ENCODE peak calls at places on chromosomes 5 and 9, in five cellular contexts. One of them, this sample, is unnamed.

GRCh38 chr5:170300361-170301013 is 2.9 kb upstream of the LCP2 start:
- DNase-seq in cardiac muscle cell: no peak
- DNase-seq in retinal pigment epithelial cell: no peak
- DNase-seq in IMR-90: no peak
- DNase-seq in choroid plexus epithelial cell: no peak
- DNase-seq in this sample: no peak

GRCh38 chr5:77145666-77146065 is 58.6 kb upstream of the ZBED3 start:
- DNase-seq in cardiac muscle cell: peak; percentile 61
- DNase-seq in retinal pigment epithelial cell: no peak
- DNase-seq in IMR-90: peak; percentile 67
- DNase-seq in choroid plexus epithelial cell: peak; percentile 67
- DNase-seq in this sample: peak; percentile 33

GRCh38 chr5:58276431-58276830 is 183.5 kb downstream of the PLK2 start:
- DNase-seq in cardiac muscle cell: no peak
- DNase-seq in retinal pigment epithelial cell: no peak
- DNase-seq in IMR-90: no peak
- DNase-seq in choroid plexus epithelial cell: no peak
- DNase-seq in this sample: no peak

GRCh38 chr9:137064027-137064879 is 6.1 kb downstream of the SAPCD2 start:
- DNase-seq in cardiac muscle cell: peak; percentile 58
- DNase-seq in retinal pigment epithelial cell: no peak
- DNase-seq in IMR-90: no peak
- DNase-seq in choroid plexus epithelial cell: peak; percentile 43
- DNase-seq in this sample: no peak

GRCh38 chr5:39361306-39361705 is 3.0 kb downstream of the C9 start:
- DNase-seq in cardiac muscle cell: no peak
- DNase-seq in retinal pigment epithelial cell: no peak
- DNase-seq in IMR-90: no peak
- DNase-seq in choroid plexus epithelial cell: no peak
- DNase-seq in this sample: no peak

GRCh38 chr5:14458414-14458813 is 123.2 kb upstream of the OTULINL start:
- DNase-seq in cardiac muscle cell: no peak
- DNase-seq in retinal pigment epithelial cell: no peak
- DNase-seq in IMR-90: no peak
- DNase-seq in choroid plexus epithelial cell: no peak
- DNase-seq in this sample: no peak

GRCh38 chr5:168916266-168916665 is 337.1 kb upstream of the PANK3 start:
- DNase-seq in cardiac muscle cell: peak; percentile 17
- DNase-seq in retinal pigment epithelial cell: no peak
- DNase-seq in IMR-90: no peak
- DNase-seq in choroid plexus epithelial cell: no peak
- DNase-seq in this sample: no peak

GRCh38 chr9:116870566-116870965 is 183.5 kb downstream of the TRIM32 start:
- DNase-seq in cardiac muscle cell: no peak
- DNase-seq in retinal pigment epithelial cell: no peak
- DNase-seq in IMR-90: no peak
- DNase-seq in choroid plexus epithelial cell: no peak
- DNase-seq in this sample: peak; percentile 20

GRCh38 chr5:43386960-43387362 is 25.2 kb downstream of the CCL28 start:
- DNase-seq in cardiac muscle cell: no peak
- DNase-seq in retinal pigment epithelial cell: no peak
- DNase-seq in IMR-90: peak; percentile 16
- DNase-seq in choroid plexus epithelial cell: peak; percentile 8
- DNase-seq in this sample: no peak

GRCh38 chr9:18294229-18294628 is 179.7 kb upstream of the ADAMTSL1 start:
- DNase-seq in cardiac muscle cell: no peak
- DNase-seq in retinal pigment epithelial cell: no peak
- DNase-seq in IMR-90: no peak
- DNase-seq in choroid plexus epithelial cell: no peak
- DNase-seq in this sample: no peak

GRCh38 chr9:83296123-83296522 is 233.2 kb upstream of the RASEF start:
- DNase-seq in cardiac muscle cell: no peak
- DNase-seq in retinal pigment epithelial cell: no peak
- DNase-seq in IMR-90: no peak
- DNase-seq in choroid plexus epithelial cell: no peak
- DNase-seq in this sample: no peak

GRCh38 chr5:90981177-90981576 is 401.9 kb downstream of the ARRDC3 start:
- DNase-seq in cardiac muscle cell: no peak
- DNase-seq in retinal pigment epithelial cell: no peak
- DNase-seq in IMR-90: no peak
- DNase-seq in choroid plexus epithelial cell: no peak
- DNase-seq in this sample: no peak

GRCh38 chr5:565782-566445 is 41.7 kb upstream of the SLC9A3 start:
- DNase-seq in cardiac muscle cell: peak; percentile 8
- DNase-seq in retinal pigment epithelial cell: no peak
- DNase-seq in IMR-90: peak; percentile 41
- DNase-seq in choroid plexus epithelial cell: peak; percentile 49
- DNase-seq in this sample: no peak

GRCh38 chr5:10793785-10794184 is 32.8 kb upstream of the DAP start:
- DNase-seq in cardiac muscle cell: no peak
- DNase-seq in retinal pigment epithelial cell: no peak
- DNase-seq in IMR-90: no peak
- DNase-seq in choroid plexus epithelial cell: peak; percentile 45
- DNase-seq in this sample: no peak

GRCh38 chr9:12875216-12875615 is 100.4 kb downstream of the LURAP1L start:
- DNase-seq in cardiac muscle cell: peak; percentile 15
- DNase-seq in retinal pigment epithelial cell: no peak
- DNase-seq in IMR-90: peak; percentile 55
- DNase-seq in choroid plexus epithelial cell: no peak
- DNase-seq in this sample: no peak

GRCh38 chr5:178527458-178528307 is 62.5 kb downstream of the COL23A1 start:
- DNase-seq in cardiac muscle cell: no peak
- DNase-seq in retinal pigment epithelial cell: no peak
- DNase-seq in IMR-90: no peak
- DNase-seq in choroid plexus epithelial cell: no peak
- DNase-seq in this sample: no peak

GRCh38 chr5:116553366-116553765 is 21.3 kb downstream of the SEMA6A start:
- DNase-seq in cardiac muscle cell: no peak
- DNase-seq in retinal pigment epithelial cell: no peak
- DNase-seq in IMR-90: no peak
- DNase-seq in choroid plexus epithelial cell: no peak
- DNase-seq in this sample: no peak

GRCh38 chr9:33159760-33160127 is 7.4 kb downstream of the B4GALT1 start:
- DNase-seq in cardiac muscle cell: peak; percentile 87
- DNase-seq in retinal pigment epithelial cell: no peak
- DNase-seq in IMR-90: peak; percentile 92
- DNase-seq in choroid plexus epithelial cell: peak; percentile 86
- DNase-seq in this sample: no peak

GRCh38 chr5:142955628-142956027 is 185.5 kb downstream of the ARHGAP26 start:
- DNase-seq in cardiac muscle cell: peak; percentile 42
- DNase-seq in retinal pigment epithelial cell: no peak
- DNase-seq in IMR-90: no peak
- DNase-seq in choroid plexus epithelial cell: no peak
- DNase-seq in this sample: no peak

GRCh38 chr5:180915924-180916323 is 17.0 kb downstream of the BTNL8 start:
- DNase-seq in cardiac muscle cell: no peak
- DNase-seq in retinal pigment epithelial cell: no peak
- DNase-seq in IMR-90: no peak
- DNase-seq in choroid plexus epithelial cell: no peak
- DNase-seq in this sample: no peak

GRCh38 chr9:124436320-124436719 is 13.9 kb upstream of the ADGRD2 start:
- DNase-seq in cardiac muscle cell: no peak
- DNase-seq in retinal pigment epithelial cell: no peak
- DNase-seq in IMR-90: no peak
- DNase-seq in choroid plexus epithelial cell: no peak
- DNase-seq in this sample: no peak

GRCh38 chr9:136867917-136868316 is 1.8 kb upstream of the EDF1 start:
- DNase-seq in cardiac muscle cell: no peak
- DNase-seq in retinal pigment epithelial cell: no peak
- DNase-seq in IMR-90: no peak
- DNase-seq in choroid plexus epithelial cell: no peak
- DNase-seq in this sample: no peak

GRCh38 chr9:134643306-134643705 is 1.7 kb downstream of the COL5A1 start:
- DNase-seq in cardiac muscle cell: peak; percentile 59
- DNase-seq in retinal pigment epithelial cell: no peak
- DNase-seq in IMR-90: peak; percentile 45
- DNase-seq in choroid plexus epithelial cell: peak; percentile 42
- DNase-seq in this sample: no peak

GRCh38 chr5:159826351-159827222 is 89.7 kb upstream of the ADRA1B start:
- DNase-seq in cardiac muscle cell: peak; percentile 47
- DNase-seq in retinal pigment epithelial cell: peak; percentile 62
- DNase-seq in IMR-90: peak; percentile 81
- DNase-seq in choroid plexus epithelial cell: peak; percentile 83
- DNase-seq in this sample: peak; percentile 37

GRCh38 chr5:177403194-177403825 is 2.8 kb upstream of the PFN3 start:
- DNase-seq in cardiac muscle cell: no peak
- DNase-seq in retinal pigment epithelial cell: no peak
- DNase-seq in IMR-90: peak; percentile 12
- DNase-seq in choroid plexus epithelial cell: peak; percentile 40
- DNase-seq in this sample: no peak
- H3K4me3 ChIP-seq in cardiac muscle cell: peak overlapping the region; percentile 38
- H3K4me3 ChIP-seq in retinal pigment epithelial cell: peak overlapping the region; percentile 48
- H3K4me3 ChIP-seq in IMR-90: peak overlapping the region; percentile 57
- H3K4me3 ChIP-seq in choroid plexus epithelial cell: peak overlapping the region; percentile 61
- H3K4me3 ChIP-seq in this sample: peak overlapping the region; percentile 50

GRCh38 chr9:129341991-129342348 is 163.9 kb upstream of the IER5L start:
- DNase-seq in cardiac muscle cell: no peak
- DNase-seq in retinal pigment epithelial cell: no peak
- DNase-seq in IMR-90: no peak
- DNase-seq in choroid plexus epithelial cell: no peak
- DNase-seq in this sample: no peak

GRCh38 chr9:129343697-129344375 is 165.8 kb upstream of the IER5L start:
- DNase-seq in cardiac muscle cell: peak; percentile 75
- DNase-seq in retinal pigment epithelial cell: no peak
- DNase-seq in IMR-90: no peak
- DNase-seq in choroid plexus epithelial cell: peak; percentile 82
- DNase-seq in this sample: no peak

GRCh38 chr9:129344623-129345495 is 166.8 kb upstream of the IER5L start:
- DNase-seq in cardiac muscle cell: peak; percentile 35
- DNase-seq in retinal pigment epithelial cell: no peak
- DNase-seq in IMR-90: no peak
- DNase-seq in choroid plexus epithelial cell: no peak
- DNase-seq in this sample: no peak

GRCh38 chr9:129342591-129342990 is 164.5 kb upstream of the IER5L start:
- DNase-seq in cardiac muscle cell: no peak
- DNase-seq in retinal pigment epithelial cell: no peak
- DNase-seq in IMR-90: no peak
- DNase-seq in choroid plexus epithelial cell: no peak
- DNase-seq in this sample: no peak

GRCh38 chr9:129343119-129343696 is 165.1 kb upstream of the IER5L start:
- DNase-seq in cardiac muscle cell: no peak
- DNase-seq in retinal pigment epithelial cell: no peak
- DNase-seq in IMR-90: no peak
- DNase-seq in choroid plexus epithelial cell: no peak
- DNase-seq in this sample: no peak
- TF ChIP-seq CTCF in cardiac muscle cell: no peak
- TF ChIP-seq CTCF in retinal pigment epithelial cell: no peak
- TF ChIP-seq CTCF in IMR-90: no peak
- TF ChIP-seq CTCF in choroid plexus epithelial cell: no peak
- TF ChIP-seq CTCF in this sample: no peak

GRCh38 chr5:179796877-179797608 is 3.3 kb downstream of the LTC4S start:
- DNase-seq in cardiac muscle cell: no peak
- DNase-seq in retinal pigment epithelial cell: no peak
- DNase-seq in IMR-90: no peak
- DNase-seq in choroid plexus epithelial cell: no peak
- DNase-seq in this sample: no peak

GRCh38 chr5:179795049-179795862 is 1.5 kb downstream of the LTC4S start:
- DNase-seq in cardiac muscle cell: no peak
- DNase-seq in retinal pigment epithelial cell: no peak
- DNase-seq in IMR-90: no peak
- DNase-seq in choroid plexus epithelial cell: no peak
- DNase-seq in this sample: no peak

GRCh38 chr5:179794575-179794974 is 789 bp downstream of the LTC4S start:
- DNase-seq in cardiac muscle cell: no peak
- DNase-seq in retinal pigment epithelial cell: no peak
- DNase-seq in IMR-90: no peak
- DNase-seq in choroid plexus epithelial cell: no peak
- DNase-seq in this sample: no peak

GRCh38 chr5:179797741-179798140 is 4.0 kb downstream of the LTC4S start:
- DNase-seq in cardiac muscle cell: no peak
- DNase-seq in retinal pigment epithelial cell: no peak
- DNase-seq in IMR-90: no peak
- DNase-seq in choroid plexus epithelial cell: no peak
- DNase-seq in this sample: no peak

DNA sequence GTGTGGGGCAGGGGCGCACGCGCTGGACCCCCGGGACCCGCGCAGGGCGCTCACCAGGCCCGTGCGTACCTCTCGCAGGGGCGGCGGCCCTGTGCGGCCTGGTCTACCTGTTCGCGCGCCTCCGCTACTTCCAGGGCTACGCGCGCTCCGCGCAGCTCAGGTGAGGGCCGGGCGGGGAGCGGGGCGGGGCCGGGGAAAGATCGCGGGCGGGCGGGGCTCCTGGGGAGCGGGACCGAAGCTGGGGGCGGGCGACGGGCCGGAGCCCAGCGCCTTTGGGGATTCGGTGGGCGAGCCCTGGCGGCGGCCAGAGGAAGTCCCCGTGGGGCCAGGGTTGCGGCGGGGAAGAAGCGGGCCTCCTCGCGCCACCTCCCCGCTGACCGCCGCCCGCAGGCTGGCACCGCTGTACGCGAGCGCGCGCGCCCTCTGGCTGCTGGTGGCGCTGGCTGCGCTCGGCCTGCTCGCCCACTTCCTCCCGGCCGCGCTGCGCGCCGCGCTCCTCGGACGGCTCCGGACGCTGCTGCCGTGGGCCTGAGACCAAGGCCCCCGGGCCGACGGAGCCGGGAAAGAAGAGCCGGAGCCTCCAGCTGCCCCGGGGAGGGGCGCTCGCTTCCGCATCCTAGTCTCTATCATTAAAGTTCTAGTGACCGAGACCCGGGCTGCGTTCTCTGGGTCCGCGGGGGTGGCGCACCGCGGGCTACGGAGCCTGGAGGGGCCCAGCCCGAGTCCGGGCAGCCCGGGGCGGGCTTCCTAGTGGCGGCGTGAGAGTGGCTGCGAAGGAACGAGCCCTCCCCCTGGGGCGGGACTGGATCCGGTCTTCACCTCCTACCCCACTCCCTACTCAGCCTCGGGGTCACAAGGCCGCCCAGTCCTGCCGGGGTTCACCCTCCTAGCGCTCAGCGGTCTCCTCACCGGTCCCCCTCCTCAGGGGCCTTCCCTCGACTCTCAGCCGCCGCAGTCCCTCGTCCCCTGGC is 2.4 kb downstream of the LTC4S start:
- DNase-seq in cardiac muscle cell: peak; percentile 88
- DNase-seq in retinal pigment epithelial cell: no peak
- DNase-seq in IMR-90: peak; percentile 78
- DNase-seq in choroid plexus epithelial cell: peak; percentile 79
- DNase-seq in this sample: no peak
- H3K4me3 ChIP-seq in cardiac muscle cell: peak overlapping the region; percentile 56
- H3K4me3 ChIP-seq in retinal pigment epithelial cell: peak overlapping the region; percentile 48
- H3K4me3 ChIP-seq in IMR-90: peak overlapping the region; percentile 59
- H3K4me3 ChIP-seq in choroid plexus epithelial cell: peak overlapping the region; percentile 60
- H3K4me3 ChIP-seq in this sample: peak overlapping the region; percentile 41

GRCh38 chr5:33855396-33855795 is 36.4 kb downstream of the ADAMTS12 start:
- DNase-seq in cardiac muscle cell: no peak
- DNase-seq in retinal pigment epithelial cell: no peak
- DNase-seq in IMR-90: peak; percentile 36
- DNase-seq in choroid plexus epithelial cell: no peak
- DNase-seq in this sample: no peak

GRCh38 chr5:33852327-33852726 is 39.5 kb downstream of the ADAMTS12 start:
- DNase-seq in cardiac muscle cell: peak; percentile 42
- DNase-seq in retinal pigment epithelial cell: no peak
- DNase-seq in IMR-90: no peak
- DNase-seq in choroid plexus epithelial cell: peak; percentile 58
- DNase-seq in this sample: no peak

GRCh38 chr5:33857037-33857436 is 34.8 kb downstream of the ADAMTS12 start:
- DNase-seq in cardiac muscle cell: no peak
- DNase-seq in retinal pigment epithelial cell: no peak
- DNase-seq in IMR-90: no peak
- DNase-seq in choroid plexus epithelial cell: no peak
- DNase-seq in this sample: no peak

GRCh38 chr5:33852837-33853236 is 39.0 kb downstream of the ADAMTS12 start:
- DNase-seq in cardiac muscle cell: no peak
- DNase-seq in retinal pigment epithelial cell: no peak
- DNase-seq in IMR-90: no peak
- DNase-seq in choroid plexus epithelial cell: no peak
- DNase-seq in this sample: no peak

GRCh38 chr5:33854733-33855151 is 37.0 kb downstream of the ADAMTS12 start:
- DNase-seq in cardiac muscle cell: peak; percentile 95
- DNase-seq in retinal pigment epithelial cell: peak; percentile 79
- DNase-seq in IMR-90: peak; percentile 82
- DNase-seq in choroid plexus epithelial cell: peak; percentile 93
- DNase-seq in this sample: no peak
- TF ChIP-seq CTCF in cardiac muscle cell: no peak
- TF ChIP-seq CTCF in retinal pigment epithelial cell: no peak
- TF ChIP-seq CTCF in IMR-90: no peak
- TF ChIP-seq CTCF in choroid plexus epithelial cell: no peak
- TF ChIP-seq CTCF in this sample: no peak

This sample was measured in HFF-Myc.